ENCODE peak calls at places on chromosomes 11 and 22, in nine cellular contexts. P is stimulated activated CD8-positive, alpha-beta memory T cell treated with anti-CD3 and anti-CD28 coated beads, Interleukin-15, amount 100 ng/mL, for 4 hours; A is aorta; S is NCI-H146; E is HEK293T; Z is endothelial cell; I is fibroblast of the aortic adventitia; L is left kidney; N is GM18507. Q is an unnamed sample.

GRCh38 chr11:31106326-31106725 is 263.2 kb downstream of the DCDC1 start:
- DNase-seq in P (no peak), A (no peak), S (peak), E (no peak), Z (no peak), I (no peak), L (no peak), N (no peak), Q (no peak)

GRCh38 chr11:66473608-66474525 is 6.4 kb upstream of the DPP3 start:
- DNase-seq in P (no peak), A (no peak), S (no peak), E (no peak), Z (no peak), I (no peak), L (no peak), N (no peak), Q (no peak)

GRCh38 chr11:12591706-12592105 is 82.5 kb upstream of the TEAD1 start:
- DNase-seq in P (no peak), A (no peak), S (no peak), E (no peak), Z (no peak), I (no peak), L (no peak), N (no peak), Q (no peak)

GRCh38 chr11:57276169-57276854 is 39.3 kb upstream of the APLNR start:
- DNase-seq in P (no peak), A (no peak), S (no peak), E (no peak), Z (no peak), I (no peak), L (no peak), N (no peak), Q (no peak)

GRCh38 chr11:122850076-122850631 is 11.9 kb downstream of the CRTAM start:
- DNase-seq in P (peak), A (no peak), S (no peak), E (no peak), Z (no peak), I (peak), L (peak), N (no peak), Q (no peak)

GRCh38 chr11:128483211-128483788 is 104.1 kb downstream of the ETS1 start:
- DNase-seq in P (no peak), A (no peak), S (no peak), E (no peak), Z (no peak), I (no peak), L (no peak), N (no peak), Q (peak)

GRCh38 chr11:19868281-19868821 is 155.7 kb downstream of the NAV2 start:
- DNase-seq in P (no peak), A (peak), S (peak), E (no peak), Z (no peak), I (peak), L (no peak), N (no peak), Q (no peak)

GRCh38 chr22:26213826-26214225 is 44.6 kb downstream of the SEZ6L start:
- DNase-seq in P (no peak), A (no peak), S (no peak), E (no peak), Z (no peak), I (no peak), L (no peak), N (no peak), Q (no peak)

GRCh38 chr11:64924910-64925284 is 408 bp downstream of the PPP2R5B start:
- DNase-seq in P (no peak), A (no peak), S (no peak), E (no peak), Z (peak), I (no peak), L (peak), N (no peak), Q (peak)

GRCh38 chr11:12220305-12220704 is 109.9 kb downstream of the MICAL2 start:
- DNase-seq in P (no peak), A (peak), S (no peak), E (no peak), Z (no peak), I (peak), L (no peak), N (no peak), Q (no peak)

GRCh38 chr11:6606471-6607189 is 3.1 kb downstream of the ILK start:
- DNase-seq in P (no peak), A (peak), S (peak), E (peak), Z (peak), I (peak), L (peak), N (peak), Q (peak)

GRCh38 chr22:38080847-38081635 is 2.9 kb downstream of the SLC16A8 start:
- DNase-seq in P (no peak), A (peak), S (peak), E (no peak), Z (peak), I (peak), L (peak), N (no peak), Q (no peak)

GRCh38 chr22:50696799-50697561 is 24.4 kb downstream of the SHANK3 start:
- DNase-seq in P (no peak), A (peak), S (peak), E (peak), Z (no peak), I (no peak), L (peak), N (no peak), Q (no peak)

GRCh38 chr22:50276143-50276542 is 6.0 kb upstream of the MAPK11 start:
- DNase-seq in P (no peak), A (peak), S (no peak), E (peak), Z (peak), I (peak), L (peak), N (no peak), Q (peak)

GRCh38 chr11:111308140-111308539 is 9.8 kb downstream of the POU2AF3 start:
- DNase-seq in P (no peak), A (no peak), S (peak), E (no peak), Z (no peak), I (no peak), L (no peak), N (no peak), Q (no peak)

GRCh38 chr22:17213976-17214375 is 5.3 kb downstream of the ADA2 start:
- DNase-seq in P (no peak), A (peak), S (peak), E (peak), Z (peak), I (peak), L (peak), N (no peak), Q (no peak)

GRCh38 chr11:130400793-130401483 is 27.5 kb downstream of the ADAMTS8 start:
- DNase-seq in P (no peak), A (peak), S (no peak), E (no peak), Z (no peak), I (peak), L (peak), N (no peak), Q (no peak)

GRCh38 chr11:65008873-65009272 is 5.1 kb upstream of the ARL2 start:
- DNase-seq in P (no peak), A (no peak), S (no peak), E (no peak), Z (no peak), I (no peak), L (no peak), N (no peak), Q (no peak)

GRCh38 chr11:73396985-73397384 is 20.8 kb downstream of the RELT start:
- DNase-seq in P (no peak), A (no peak), S (no peak), E (no peak), Z (no peak), I (no peak), L (no peak), N (no peak), Q (no peak)

GRCh38 chr11:6626971-6627761 is 7.9 kb upstream of the TPP1 start:
- DNase-seq in P (no peak), A (no peak), S (no peak), E (no peak), Z (no peak), I (no peak), L (no peak), N (no peak), Q (no peak)

GRCh38 chr22:36430863-36431262 is 43.1 kb upstream of the MYH9 start:
- DNase-seq in P (no peak), A (no peak), S (peak), E (no peak), Z (no peak), I (no peak), L (no peak), N (no peak), Q (no peak)

GRCh38 chr11:123100378-123101085 is 38.6 kb upstream of the HSPA8 start:
- DNase-seq in P (no peak), A (no peak), S (no peak), E (no peak), Z (no peak), I (peak), L (no peak), N (no peak), Q (no peak)

GRCh38 chr11:57134284-57134683 is 47.5 kb upstream of the LRRC55 start:
- DNase-seq in P (no peak), A (no peak), S (no peak), E (no peak), Z (no peak), I (no peak), L (no peak), N (no peak), Q (no peak)

GRCh38 chr22:41822289-41823057 is 10.4 kb upstream of the SREBF2 start:
- DNase-seq in P (no peak), A (no peak), S (peak), E (peak), Z (no peak), I (peak), L (peak), N (no peak), Q (peak)

GRCh38 chr11:70433038-70433437 is 34.7 kb downstream of the CTTN start:
- DNase-seq in P (no peak), A (peak), S (no peak), E (no peak), Z (no peak), I (no peak), L (no peak), N (no peak), Q (no peak)

GRCh38 chr11:131889146-131889577 is 518.7 kb downstream of the NTM start:
- DNase-seq in P (no peak), A (no peak), S (peak), E (no peak), Z (no peak), I (peak), L (peak), N (no peak), Q (no peak)

GRCh38 chr11:128201006-128201405 is 386.4 kb downstream of the ETS1 start:
- DNase-seq in P (no peak), A (no peak), S (no peak), E (no peak), Z (no peak), I (no peak), L (no peak), N (no peak), Q (no peak)

GRCh38 chr11:84019576-84020194 is 733.5 kb upstream of the CCDC90B start:
- DNase-seq in P (no peak), A (no peak), S (no peak), E (no peak), Z (no peak), I (peak), L (no peak), N (no peak), Q (no peak)

GRCh38 chr11:62611705-62612365 is 740 bp downstream of the EML3 start:
- DNase-seq in P (no peak), A (peak), S (peak), E (no peak), Z (peak), I (peak), L (peak), N (no peak), Q (no peak)

GRCh38 chr11:118910309-118911112 is 15.2 kb downstream of the BCL9L start:
- DNase-seq in P (no peak), A (peak), S (no peak), E (no peak), Z (peak), I (peak), L (peak), N (no peak), Q (no peak)

GRCh38 chr11:122253541-122254317 is 137.7 kb upstream of the BLID start:
- DNase-seq in P (no peak), A (no peak), S (no peak), E (no peak), Z (no peak), I (peak), L (peak), N (no peak), Q (no peak)

GRCh38 chr11:58134151-58134550 is 8.8 kb upstream of the OR9I1 start:
- DNase-seq in P (no peak), A (no peak), S (no peak), E (no peak), Z (no peak), I (no peak), L (no peak), N (no peak), Q (no peak)

GRCh38 chr22:39746600-39747262 is 146.8 kb downstream of the ENTHD1 start:
- DNase-seq in P (no peak), A (no peak), S (no peak), E (no peak), Z (no peak), I (no peak), L (no peak), N (no peak), Q (no peak)

GRCh38 chr22:21791635-21792625 is 56.3 kb upstream of the YPEL1 start:
- DNase-seq in P (peak), A (no peak), S (no peak), E (no peak), Z (no peak), I (peak), L (no peak), N (peak), Q (no peak)

GRCh38 chr11:76208829-76209670 is 2.7 kb upstream of the WNT11 start:
- DNase-seq in P (peak), A (peak), S (peak), E (peak), Z (peak), I (peak), L (peak), N (peak), Q (peak)

GRCh38 chr11:69770525-69770924 is 4.6 kb downstream of the FGF4 start:
- DNase-seq in P (no peak), A (no peak), S (no peak), E (peak), Z (no peak), I (no peak), L (no peak), N (no peak), Q (no peak)

GRCh38 chr22:21921184-21921721 is 31.4 kb downstream of the PPM1F start:
- DNase-seq in P (no peak), A (no peak), S (peak), E (no peak), Z (no peak), I (no peak), L (no peak), N (no peak), Q (no peak)

GRCh38 chr11:3880724-3881123 is 25.3 kb downstream of the STIM1 start:
- DNase-seq in P (no peak), A (no peak), S (no peak), E (no peak), Z (no peak), I (peak), L (peak), N (no peak), Q (peak)

GRCh38 chr22:20155330-20156041 is 4.6 kb upstream of the CCDC188 start:
- DNase-seq in P (no peak), A (no peak), S (peak), E (no peak), Z (no peak), I (peak), L (peak), N (no peak), Q (no peak)

Q was measured in germinal center.